ENCODE peak calls at places on chromosomes 5 and 9, in ten cellular contexts. J is stimulated activated CD8-positive, alpha-beta memory T cell treated with anti-CD3 and anti-CD28 coated beads, Interleukin-2, amount 100 ng/mL, for 1 hour; P is endothelial cell; S is KG1; K is psoas muscle; T is CD4-positive, alpha-beta memory T cell; X is nephron progenitor cell; V is EL; W is caudate nucleus; L is T-cell. A is an unnamed sample.
A peak's percentile ranks its signal among the peaks of the same experiment; 100 is the strongest.

GRCh38 chr5:1692381-1692780 is 107.3 kb downstream of the MRPL36 start:
- DNase-seq in J (no peak), P (no peak), S (no peak), K (no peak), T (no peak), X (no peak), V (no peak), W (no peak), L (no peak), A (no peak)

GRCh38 chr5:100691545-100691944 is 156.4 kb downstream of the FAM174A start:
- DNase-seq in J (no peak), P (no peak), S (no peak), K (no peak), T (no peak), X (no peak), V (peak; percentile 61), W (no peak), L (no peak), A (no peak)

GRCh38 chr5:151047814-151048425 is 27.5 kb downstream of the GPX3 start:
- DNase-seq in J (no peak), P (peak; percentile 40), S (no peak), K (no peak), T (peak; percentile 37), X (peak; percentile 26), V (no peak), W (no peak), L (no peak), A (no peak)

GRCh38 chr5:97670447-97670846 is 487.4 kb upstream of the RIOK2 start:
- DNase-seq in J (no peak), P (no peak), S (no peak), K (no peak), T (no peak), X (no peak), V (no peak), W (no peak), L (no peak), A (no peak)

GRCh38 chr5:135498662-135498995 is 37.1 kb downstream of the NEUROG1 start:
- DNase-seq in J (no peak), P (no peak), S (no peak), K (no peak), T (no peak), X (no peak), V (no peak), W (no peak), L (no peak), A (no peak)

GRCh38 chr5:167303582-167303981 is 987.9 kb upstream of the WWC1 start:
- DNase-seq in J (no peak), P (no peak), S (no peak), K (no peak), T (no peak), X (no peak), V (no peak), W (no peak), L (no peak), A (no peak)

GRCh38 chr9:8259028-8259427 is 459.4 kb upstream of the DMAC1 start:
- DNase-seq in J (no peak), P (no peak), S (no peak), K (no peak), T (no peak), X (no peak), V (no peak), W (no peak), L (no peak), A (no peak)

GRCh38 chr9:27460225-27461023 is 63.7 kb upstream of the IFNK start:
- DNase-seq in J (no peak), P (no peak), S (peak; percentile 20), K (no peak), T (no peak), X (no peak), V (peak; percentile 45), W (no peak), L (no peak), A (no peak)

GRCh38 chr5:37737326-37738056 is 102.3 kb downstream of the GDNF start:
- DNase-seq in J (no peak), P (no peak), S (no peak), K (no peak), T (no peak), X (no peak), V (no peak), W (no peak), L (no peak), A (no peak)

A was measured in AG04449.